ENCODE peak calls at places on chromosomes 12 and 14, in five cellular contexts. X is psoas muscle; M is CD8-positive, alpha-beta T cell; H is IMR-90; E is gastrocnemius medialis. J is an unnamed sample.

GRCh38 chr14:51823706-51824105 is 36.7 kb upstream of the GNG2 start:
- DNase-seq in H (peak), E (no peak), M (no peak), X (no peak), J (no peak)

GRCh38 chr14:95761436-95761835 is 47.5 kb upstream of the TCL1A start:
- DNase-seq in E (no peak), H (no peak), X (no peak), M (no peak), J (no peak)

GRCh38 chr12:27190761-27191160 is 53.3 kb upstream of the STK38L start:
- DNase-seq in X (no peak), E (no peak), H (peak), M (no peak), J (no peak)

GRCh38 chr12:120540445-120540844 is 6.3 kb downstream of the RNF10 start:
- DNase-seq in X (no peak), M (no peak), E (no peak), H (peak), J (no peak)

GRCh38 chr14:60723218-60724079 is 702 bp downstream of the SIX4 start:
- DNase-seq in E (peak), H (peak), M (peak), X (peak), J (no peak)

GRCh38 chr14:26415618-26416123 is 182.2 kb downstream of the NOVA1 start:
- DNase-seq in X (peak), H (no peak), E (peak), M (no peak), J (no peak)

GRCh38 chr12:98939350-98939749 is 294.3 kb downstream of the APAF1 start:
- DNase-seq in X (no peak), M (no peak), H (peak), E (no peak), J (no peak)

GRCh38 chr14:54683882-54684794 is 117.2 kb downstream of the SAMD4A start:
- DNase-seq in E (peak), M (no peak), H (peak), X (peak), J (peak)

GRCh38 chr14:91108941-91109611 is 4.8 kb upstream of the DGLUCY start:
- DNase-seq in X (no peak), E (peak), M (peak), H (no peak), J (no peak)

GRCh38 chr12:49825971-49826421 is 2.2 kb downstream of the NCKAP5L start:
- DNase-seq in H (peak), E (peak), M (no peak), X (no peak), J (no peak)

GRCh38 chr12:62799126-62799736 is 135.7 kb downstream of the PPM1H start:
- DNase-seq in M (peak), X (no peak), E (no peak), H (peak), J (peak)

GRCh38 chr12:102939059-102939458 is 18.4 kb upstream of the ASCL1 start:
- DNase-seq in X (no peak), H (no peak), E (no peak), M (no peak), J (no peak)
- H3K27ac ChIP-seq in X (no peak), H (no peak), E (no peak), M (no peak), J (no peak)

GRCh38 chr14:81408595-81408994 is 8.5 kb upstream of the STON2 start:
- DNase-seq in H (no peak), E (no peak), X (no peak), M (no peak), J (no peak)
- H3K27ac ChIP-seq in H (no peak), E (peak), X (no peak), M (no peak), J (no peak)

DNA sequence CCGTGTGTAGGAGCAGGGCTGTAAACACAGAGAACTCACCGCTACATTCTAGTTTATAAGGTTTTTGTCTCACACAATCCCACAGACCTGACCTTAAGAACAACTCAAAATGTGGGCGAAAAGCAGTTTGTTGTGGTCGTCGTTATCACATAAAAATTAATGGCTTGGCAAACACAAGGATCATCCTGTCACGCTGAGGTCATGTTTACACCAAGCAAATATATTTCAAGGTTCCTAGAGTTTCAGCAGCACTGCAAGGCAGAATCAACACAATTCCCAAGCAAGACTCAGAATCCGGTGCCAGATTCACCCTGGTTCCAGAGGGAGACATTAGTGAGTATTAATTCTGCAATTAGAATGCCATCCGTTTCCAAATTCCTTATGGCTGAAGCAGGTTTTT is 30.1 kb upstream of the MAP1LC3B2 start:
- DNase-seq in E (no peak), M (no peak), X (no peak), H (peak), J (no peak)
- H3K27ac ChIP-seq in E (no peak), M (no peak), X (no peak), H (no peak), J (no peak)

GRCh38 chr12:12562585-12563245 is at the start of gene DUSP16:
- DNase-seq in H (peak), M (peak), E (peak), X (peak), J (peak)

GRCh38 chr12:12561305-12562015 is 1.2 kb downstream of the DUSP16 start:
- DNase-seq in M (peak), E (peak), H (peak), X (peak), J (peak)

GRCh38 chr12:12559699-12560296 is 2.9 kb downstream of the DUSP16 start:
- DNase-seq in E (no peak), X (no peak), M (no peak), H (no peak), J (no peak)

GRCh38 chr12:12562016-12562483 is 613 bp downstream of the DUSP16 start:
- DNase-seq in M (peak), E (peak), H (peak), X (no peak), J (no peak)

DNA sequence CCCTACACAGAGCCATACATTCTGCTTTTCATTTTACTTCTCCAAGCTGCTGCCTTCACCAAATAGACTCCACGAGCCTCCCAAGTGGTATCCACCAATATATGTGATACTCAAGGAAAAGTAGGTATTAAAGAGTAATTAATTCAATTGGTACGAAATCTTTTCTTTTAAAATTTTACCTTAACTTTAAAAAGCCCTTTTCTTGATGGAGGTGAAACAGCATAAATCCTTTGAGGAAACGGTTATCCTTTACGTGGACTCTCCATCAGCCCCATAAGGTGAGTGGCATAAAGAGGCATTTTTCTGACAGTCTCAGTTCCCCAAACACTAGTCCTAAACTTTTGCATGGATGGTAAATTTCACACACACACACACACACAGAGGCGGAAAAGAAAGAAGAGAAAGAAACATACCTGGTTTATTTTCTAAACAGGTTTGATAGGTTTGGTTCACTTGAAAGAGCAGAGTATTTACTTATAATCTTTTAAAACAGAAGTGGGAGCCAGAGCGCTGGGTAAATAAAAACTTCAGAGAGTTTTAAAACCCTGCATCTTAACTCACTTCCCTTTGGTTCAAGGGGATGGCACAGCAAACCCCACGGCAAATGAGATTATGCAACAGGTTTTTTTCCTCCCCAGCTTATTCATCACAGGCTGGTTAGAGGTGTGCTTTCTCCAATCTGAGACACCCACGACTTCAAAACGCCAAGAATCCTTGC is 1.9 kb downstream of the DUSP16 start:
- DNase-seq in H (peak), X (no peak), E (peak), M (peak), J (peak)
- H3K27ac ChIP-seq in H (peak), X (peak), E (peak), M (peak), J (peak)

GRCh38 chr12:95261109-95261508 is 43.5 kb downstream of the VEZT start:
- DNase-seq in H (no peak), X (no peak), M (no peak), E (no peak), J (no peak)

GRCh38 chr12:95259368-95259767 is 41.8 kb downstream of the VEZT start:
- DNase-seq in M (no peak), X (no peak), H (no peak), E (no peak), J (no peak)

GRCh38 chr12:95265765-95266164 is 48.2 kb downstream of the VEZT start:
- DNase-seq in X (no peak), E (no peak), H (no peak), M (no peak), J (no peak)

GRCh38 chr12:95266250-95266649 is 48.6 kb downstream of the VEZT start:
- DNase-seq in X (no peak), M (no peak), H (no peak), E (no peak), J (no peak)

DNA sequence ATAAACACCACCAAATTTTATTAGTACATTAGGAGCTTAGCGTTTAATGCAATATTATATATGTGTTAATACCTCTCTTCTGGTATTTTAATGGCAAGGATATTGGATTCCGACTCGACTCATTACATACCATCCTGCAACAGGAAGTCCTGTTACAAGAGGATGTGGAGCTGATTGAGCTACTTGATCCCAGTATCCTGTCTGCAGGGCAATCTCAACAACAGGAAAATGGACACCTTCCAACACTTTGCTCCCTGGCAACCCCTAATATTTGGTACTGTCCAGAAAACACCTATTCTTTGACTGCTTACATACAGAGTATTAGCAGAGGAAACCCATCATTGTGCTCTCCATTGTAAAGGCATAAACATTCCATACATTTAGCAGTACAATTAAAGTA is 45.2 kb downstream of the VEZT start:
- DNase-seq in E (no peak), H (peak), X (no peak), M (no peak), J (no peak)
- H3K27ac ChIP-seq in E (no peak), H (no peak), X (no peak), M (no peak), J (peak)